ENCODE peak calls at places on chromosomes 3 and 15, in four cellular contexts. G is activated gamma-delta T cell; Y is stimulated activated effector memory CD8-positive, alpha-beta T cell treated with anti-CD3 and anti-CD28 coated beads, Interleukin-12 subunit alpha, Interleukin-12 subunit beta, amount 100 ng/mL, for 72 hours; T is stimulated activated CD4-positive, alpha-beta T cell treated with anti-CD3 and anti-CD28 coated beads, Interleukin-4, amount 100 ng/mL, for 4 hours. J is an unnamed sample.
A peak's percentile ranks its signal among the peaks of the same experiment; 100 is the strongest.

GRCh38 chr15:85865070-85865684 is 70.5 kb upstream of the KLHL25 start:
- DNase-seq in G (no peak), T (no peak), Y (no peak), J (no peak)

GRCh38 chr3:127107002-127107401 is 85.9 kb upstream of the PRR23E start:
- DNase-seq in Y (no peak), G (no peak), T (no peak), J (no peak)

GRCh38 chr3:108124337-108125150 is 33.7 kb upstream of the CD47 start:
- DNase-seq in Y (peak; percentile 41), T (peak; percentile 85), G (no peak), J (peak; percentile 54)

GRCh38 chr15:40844543-40844981 is 714 bp downstream of the SPINT1 start:
- DNase-seq in G (no peak), T (no peak), Y (peak; percentile 35), J (peak; percentile 17)

GRCh38 chr15:85499498-85499897 is 119.1 kb downstream of the AKAP13 start:
- DNase-seq in Y (no peak), T (no peak), G (no peak), J (no peak)

GRCh38 chr3:152466784-152467183 is 198.1 kb downstream of the MBNL1 start:
- DNase-seq in Y (no peak), T (no peak), G (no peak), J (no peak)

GRCh38 chr3:129612350-129613204 is 6.1 kb upstream of the PLXND1 start:
- DNase-seq in G (no peak), Y (no peak), T (no peak), J (no peak)

GRCh38 chr15:45391746-45392711 is 13.7 kb upstream of the GATM start:
- DNase-seq in Y (no peak), G (no peak), T (no peak), J (no peak)

GRCh38 chr3:101676219-101676764 is 640 bp downstream of the ZBTB11 start:
- DNase-seq in T (peak; percentile 93), Y (peak; percentile 88), G (no peak), J (peak; percentile 93)

GRCh38 chr3:148126962-148127361 is 570.7 kb upstream of the AGTR1 start:
- DNase-seq in G (no peak), Y (no peak), T (no peak), J (no peak)

J was measured in activated T-helper 9 cell treated with anti-CD3 and anti-CD28 coated beads, Interleukin-2, amount 50 U/mL, for 16 hours.